ENCODE peak calls at places on chromosomes 5 and 9, in ten cellular contexts. One of them, this sample, is unnamed.

GRCh38 chr9:81562221-81563019 is 126.9 kb downstream of the TLE1 start:
- DNase-seq in HuH-7: no peak
- DNase-seq in head of caudate nucleus: no peak
- DNase-seq in SIG-M5: no peak
- DNase-seq in skeletal muscle cell: peak
- DNase-seq in GM23248: peak
- DNase-seq in 8988T: no peak
- DNase-seq in NCI-H1417 treated with DMSO at 0.1 percent for 48 hours: no peak
- DNase-seq in Kasumi-1: no peak
- DNase-seq in activated naive CD4-positive, alpha-beta T cell: no peak
- DNase-seq in this sample: no peak

GRCh38 chr9:88746029-88746743 is 211.2 kb downstream of the NXNL2 start:
- DNase-seq in HuH-7: no peak
- DNase-seq in head of caudate nucleus: no peak
- DNase-seq in SIG-M5: no peak
- DNase-seq in skeletal muscle cell: peak
- DNase-seq in GM23248: peak
- DNase-seq in 8988T: no peak
- DNase-seq in NCI-H1417 treated with DMSO at 0.1 percent for 48 hours: no peak
- DNase-seq in Kasumi-1: no peak
- DNase-seq in activated naive CD4-positive, alpha-beta T cell: no peak
- DNase-seq in this sample: no peak

GRCh38 chr9:129236441-129237145 is 58.5 kb upstream of the IER5L start:
- DNase-seq in HuH-7: no peak
- DNase-seq in head of caudate nucleus: no peak
- DNase-seq in SIG-M5: no peak
- DNase-seq in skeletal muscle cell: no peak
- DNase-seq in GM23248: no peak
- DNase-seq in 8988T: no peak
- DNase-seq in NCI-H1417 treated with DMSO at 0.1 percent for 48 hours: no peak
- DNase-seq in Kasumi-1: peak
- DNase-seq in activated naive CD4-positive, alpha-beta T cell: no peak
- DNase-seq in this sample: no peak

GRCh38 chr9:113590991-113591898 is 127.7 kb downstream of the RGS3 start:
- DNase-seq in HuH-7: peak
- DNase-seq in head of caudate nucleus: peak
- DNase-seq in SIG-M5: no peak
- DNase-seq in skeletal muscle cell: no peak
- DNase-seq in GM23248: peak
- DNase-seq in 8988T: peak
- DNase-seq in NCI-H1417 treated with DMSO at 0.1 percent for 48 hours: no peak
- DNase-seq in Kasumi-1: peak
- DNase-seq in activated naive CD4-positive, alpha-beta T cell: no peak
- DNase-seq in this sample: peak

GRCh38 chr9:134301387-134302129 is 24.7 kb upstream of the RXRA start:
- DNase-seq in HuH-7: no peak
- DNase-seq in head of caudate nucleus: no peak
- DNase-seq in SIG-M5: no peak
- DNase-seq in skeletal muscle cell: no peak
- DNase-seq in GM23248: no peak
- DNase-seq in 8988T: no peak
- DNase-seq in NCI-H1417 treated with DMSO at 0.1 percent for 48 hours: no peak
- DNase-seq in Kasumi-1: no peak
- DNase-seq in activated naive CD4-positive, alpha-beta T cell: no peak
- DNase-seq in this sample: no peak

GRCh38 chr9:76369583-76369982 is 24.6 kb downstream of the RFK start:
- DNase-seq in HuH-7: no peak
- DNase-seq in head of caudate nucleus: no peak
- DNase-seq in SIG-M5: no peak
- DNase-seq in skeletal muscle cell: no peak
- DNase-seq in GM23248: no peak
- DNase-seq in 8988T: no peak
- DNase-seq in NCI-H1417 treated with DMSO at 0.1 percent for 48 hours: peak
- DNase-seq in Kasumi-1: no peak
- DNase-seq in activated naive CD4-positive, alpha-beta T cell: no peak
- DNase-seq in this sample: no peak

GRCh38 chr9:107794259-107794658 is 304.7 kb upstream of the KLF4 start:
- DNase-seq in HuH-7: no peak
- DNase-seq in head of caudate nucleus: no peak
- DNase-seq in SIG-M5: no peak
- DNase-seq in skeletal muscle cell: no peak
- DNase-seq in GM23248: no peak
- DNase-seq in 8988T: no peak
- DNase-seq in NCI-H1417 treated with DMSO at 0.1 percent for 48 hours: no peak
- DNase-seq in Kasumi-1: no peak
- DNase-seq in activated naive CD4-positive, alpha-beta T cell: no peak
- DNase-seq in this sample: no peak

GRCh38 chr5:96209829-96210228 is 223.2 kb downstream of the PCSK1 start:
- DNase-seq in HuH-7: no peak
- DNase-seq in head of caudate nucleus: no peak
- DNase-seq in SIG-M5: no peak
- DNase-seq in skeletal muscle cell: peak
- DNase-seq in GM23248: peak
- DNase-seq in 8988T: no peak
- DNase-seq in NCI-H1417 treated with DMSO at 0.1 percent for 48 hours: no peak
- DNase-seq in Kasumi-1: no peak
- DNase-seq in activated naive CD4-positive, alpha-beta T cell: no peak
- DNase-seq in this sample: no peak

GRCh38 chr5:181160144-181160754 is 12.9 kb downstream of the OR2V2 start:
- DNase-seq in HuH-7: no peak
- DNase-seq in head of caudate nucleus: peak
- DNase-seq in SIG-M5: no peak
- DNase-seq in skeletal muscle cell: no peak
- DNase-seq in GM23248: peak
- DNase-seq in 8988T: peak
- DNase-seq in NCI-H1417 treated with DMSO at 0.1 percent for 48 hours: no peak
- DNase-seq in Kasumi-1: no peak
- DNase-seq in activated naive CD4-positive, alpha-beta T cell: peak
- DNase-seq in this sample: peak

GRCh38 chr9:134438204-134438788 is 112.0 kb downstream of the RXRA start:
- DNase-seq in HuH-7: no peak
- DNase-seq in head of caudate nucleus: no peak
- DNase-seq in SIG-M5: no peak
- DNase-seq in skeletal muscle cell: no peak
- DNase-seq in GM23248: no peak
- DNase-seq in 8988T: no peak
- DNase-seq in NCI-H1417 treated with DMSO at 0.1 percent for 48 hours: no peak
- DNase-seq in Kasumi-1: no peak
- DNase-seq in activated naive CD4-positive, alpha-beta T cell: no peak
- DNase-seq in this sample: no peak

GRCh38 chr9:90894956-90895687 is 93.5 kb downstream of the SYK start:
- DNase-seq in HuH-7: peak
- DNase-seq in head of caudate nucleus: no peak
- DNase-seq in SIG-M5: no peak
- DNase-seq in skeletal muscle cell: no peak
- DNase-seq in GM23248: peak
- DNase-seq in 8988T: peak
- DNase-seq in NCI-H1417 treated with DMSO at 0.1 percent for 48 hours: no peak
- DNase-seq in Kasumi-1: peak
- DNase-seq in activated naive CD4-positive, alpha-beta T cell: no peak
- DNase-seq in this sample: peak

GRCh38 chr5:149357370-149358293 is at the start of gene PCYOX1L:
- DNase-seq in HuH-7: peak
- DNase-seq in head of caudate nucleus: peak
- DNase-seq in SIG-M5: peak
- DNase-seq in skeletal muscle cell: peak
- DNase-seq in GM23248: peak
- DNase-seq in 8988T: peak
- DNase-seq in NCI-H1417 treated with DMSO at 0.1 percent for 48 hours: peak
- DNase-seq in Kasumi-1: peak
- DNase-seq in activated naive CD4-positive, alpha-beta T cell: peak
- DNase-seq in this sample: peak

GRCh38 chr5:170289749-170290148 is 7.8 kb downstream of the LCP2 start:
- DNase-seq in HuH-7: no peak
- DNase-seq in head of caudate nucleus: no peak
- DNase-seq in SIG-M5: no peak
- DNase-seq in skeletal muscle cell: no peak
- DNase-seq in GM23248: no peak
- DNase-seq in 8988T: no peak
- DNase-seq in NCI-H1417 treated with DMSO at 0.1 percent for 48 hours: no peak
- DNase-seq in Kasumi-1: no peak
- DNase-seq in activated naive CD4-positive, alpha-beta T cell: no peak
- DNase-seq in this sample: no peak

GRCh38 chr5:114192108-114192507 is 169.8 kb upstream of the KCNN2 start:
- DNase-seq in HuH-7: no peak
- DNase-seq in head of caudate nucleus: no peak
- DNase-seq in SIG-M5: no peak
- DNase-seq in skeletal muscle cell: peak
- DNase-seq in GM23248: peak
- DNase-seq in 8988T: no peak
- DNase-seq in NCI-H1417 treated with DMSO at 0.1 percent for 48 hours: no peak
- DNase-seq in Kasumi-1: no peak
- DNase-seq in activated naive CD4-positive, alpha-beta T cell: no peak
- DNase-seq in this sample: no peak

GRCh38 chr5:73759771-73760170 is 133.8 kb downstream of the ARHGEF28 start:
- DNase-seq in HuH-7: no peak
- DNase-seq in head of caudate nucleus: no peak
- DNase-seq in SIG-M5: no peak
- DNase-seq in skeletal muscle cell: no peak
- DNase-seq in GM23248: no peak
- DNase-seq in 8988T: no peak
- DNase-seq in NCI-H1417 treated with DMSO at 0.1 percent for 48 hours: no peak
- DNase-seq in Kasumi-1: no peak
- DNase-seq in activated naive CD4-positive, alpha-beta T cell: no peak
- DNase-seq in this sample: no peak

GRCh38 chr9:3125602-3126392 is 281.9 kb upstream of the PUM3 start:
- DNase-seq in HuH-7: no peak
- DNase-seq in head of caudate nucleus: no peak
- DNase-seq in SIG-M5: no peak
- DNase-seq in skeletal muscle cell: no peak
- DNase-seq in GM23248: peak
- DNase-seq in 8988T: no peak
- DNase-seq in NCI-H1417 treated with DMSO at 0.1 percent for 48 hours: no peak
- DNase-seq in Kasumi-1: no peak
- DNase-seq in activated naive CD4-positive, alpha-beta T cell: no peak
- DNase-seq in this sample: no peak

GRCh38 chr5:104708027-104708426 is 1145.4 kb upstream of the NUDT12 start:
- DNase-seq in HuH-7: no peak
- DNase-seq in head of caudate nucleus: no peak
- DNase-seq in SIG-M5: no peak
- DNase-seq in skeletal muscle cell: no peak
- DNase-seq in GM23248: no peak
- DNase-seq in 8988T: no peak
- DNase-seq in NCI-H1417 treated with DMSO at 0.1 percent for 48 hours: no peak
- DNase-seq in Kasumi-1: no peak
- DNase-seq in activated naive CD4-positive, alpha-beta T cell: no peak
- DNase-seq in this sample: no peak

GRCh38 chr5:146644811-146645210 is 128.8 kb upstream of the GPR151 start:
- DNase-seq in HuH-7: no peak
- DNase-seq in head of caudate nucleus: no peak
- DNase-seq in SIG-M5: no peak
- DNase-seq in skeletal muscle cell: no peak
- DNase-seq in GM23248: no peak
- DNase-seq in 8988T: no peak
- DNase-seq in NCI-H1417 treated with DMSO at 0.1 percent for 48 hours: no peak
- DNase-seq in Kasumi-1: no peak
- DNase-seq in activated naive CD4-positive, alpha-beta T cell: no peak
- DNase-seq in this sample: no peak

GRCh38 chr9:14277202-14277601 is 36.7 kb downstream of the NFIB start:
- DNase-seq in HuH-7: no peak
- DNase-seq in head of caudate nucleus: no peak
- DNase-seq in SIG-M5: no peak
- DNase-seq in skeletal muscle cell: peak
- DNase-seq in GM23248: peak
- DNase-seq in 8988T: no peak
- DNase-seq in NCI-H1417 treated with DMSO at 0.1 percent for 48 hours: no peak
- DNase-seq in Kasumi-1: no peak
- DNase-seq in activated naive CD4-positive, alpha-beta T cell: no peak
- DNase-seq in this sample: no peak

GRCh38 chr5:115543931-115544370 is 624 bp downstream of the FEM1C start:
- DNase-seq in HuH-7: no peak
- DNase-seq in head of caudate nucleus: peak
- DNase-seq in SIG-M5: no peak
- DNase-seq in skeletal muscle cell: no peak
- DNase-seq in GM23248: peak
- DNase-seq in 8988T: no peak
- DNase-seq in NCI-H1417 treated with DMSO at 0.1 percent for 48 hours: no peak
- DNase-seq in Kasumi-1: peak
- DNase-seq in activated naive CD4-positive, alpha-beta T cell: peak
- DNase-seq in this sample: peak

GRCh38 chr9:127637322-127637847 is 25.3 kb downstream of the STXBP1 start:
- DNase-seq in HuH-7: peak
- DNase-seq in head of caudate nucleus: no peak
- DNase-seq in SIG-M5: no peak
- DNase-seq in skeletal muscle cell: peak
- DNase-seq in GM23248: peak
- DNase-seq in 8988T: no peak
- DNase-seq in NCI-H1417 treated with DMSO at 0.1 percent for 48 hours: no peak
- DNase-seq in Kasumi-1: no peak
- DNase-seq in activated naive CD4-positive, alpha-beta T cell: no peak
- DNase-seq in this sample: no peak